ENCODE peak calls at places on chromosomes 11 and 22, in four cellular contexts. L, R, M and B are unnamed samples.

GRCh38 chr22:26406118-26406517 is 22.9 kb upstream of the ASPHD2 start:
- DNase-seq in L (no peak), M (no peak), R (no peak), B (no peak)

GRCh38 chr11:125315088-125315740 is 150.7 kb downstream of the PKNOX2 start:
- DNase-seq in M (peak; percentile 66), L (no peak), R (no peak), B (no peak)

GRCh38 chr11:128424867-128425285 is 162.5 kb downstream of the ETS1 start:
- DNase-seq in M (peak; percentile 57), L (no peak), R (no peak), B (no peak)

GRCh38 chr11:111499483-111499882 is 12.7 kb downstream of the BTG4 start:
- DNase-seq in M (no peak), L (no peak), R (no peak), B (no peak)

GRCh38 chr11:13259374-13259773 is 18.2 kb upstream of the BMAL1 start:
- DNase-seq in R (no peak), M (no peak), L (no peak), B (no peak)

GRCh38 chr11:121533556-121534050 is 80.8 kb upstream of the SORL1-AS1 start:
- DNase-seq in M (no peak), L (no peak), R (no peak), B (no peak)

GRCh38 chr22:24200616-24201212 is 19.4 kb downstream of the SUSD2 start:
- DNase-seq in M (no peak), L (no peak), R (no peak), B (no peak)

GRCh38 chr11:19218216-19218615 is 16.4 kb upstream of the CSRP3 start:
- DNase-seq in L (no peak), M (no peak), R (no peak), B (no peak)

GRCh38 chr11:67583319-67584204 is at the start of gene GSTP1:
- DNase-seq in R (peak; percentile 87), M (peak; percentile 96), L (peak; percentile 92), B (peak; percentile 74)

GRCh38 chr11:89491141-89491690 is at the start of gene NOX4:
- DNase-seq in M (peak; percentile 39), R (no peak), L (peak; percentile 63), B (no peak)

GRCh38 chr22:48565901-48566501 is 1261.7 kb downstream of the BRD1 start:
- DNase-seq in R (no peak), M (no peak), L (no peak), B (no peak)

GRCh38 chr22:21014202-21015050 is 539 bp upstream of the P2RX6 start:
- DNase-seq in L (peak; percentile 94), M (peak; percentile 89), R (peak; percentile 94), B (peak; percentile 77)

GRCh38 chr22:17580461-17581031 is 17.2 kb downstream of the SLC25A18 start:
- DNase-seq in M (no peak), R (no peak), L (no peak), B (no peak)

GRCh38 chr11:20158597-20159257 is 1.5 kb downstream of the DBX1 start:
- DNase-seq in R (no peak), M (peak; percentile 42), L (peak; percentile 77), B (no peak)

GRCh38 chr11:1471736-1472135 is 14.8 kb downstream of the MOB2 start:
- DNase-seq in L (no peak), R (no peak), M (no peak), B (no peak)

GRCh38 chr11:114027941-114028340 is 31.6 kb upstream of the ZBTB16 start:
- DNase-seq in R (no peak), L (no peak), M (no peak), B (no peak)
- TF ChIP-seq CTCF in R (no peak), L (no peak), M (no peak), B (no peak)

GRCh38 chr22:37126383-37126782 is 16.9 kb upstream of the TMPRSS6 start:
- DNase-seq in R (no peak), L (no peak), M (no peak), B (no peak)

GRCh38 chr22:37128555-37129281 is 19.2 kb upstream of the TMPRSS6 start:
- DNase-seq in R (no peak), L (no peak), M (no peak), B (no peak)

GRCh38 chr22:37127350-37127878 is 17.9 kb upstream of the TMPRSS6 start:
- DNase-seq in M (no peak), L (no peak), R (no peak), B (no peak)

GRCh38 chr22:37130031-37130430 is 19.7 kb downstream of the IL2RB start:
- DNase-seq in M (no peak), L (no peak), R (no peak), B (no peak)

DNA sequence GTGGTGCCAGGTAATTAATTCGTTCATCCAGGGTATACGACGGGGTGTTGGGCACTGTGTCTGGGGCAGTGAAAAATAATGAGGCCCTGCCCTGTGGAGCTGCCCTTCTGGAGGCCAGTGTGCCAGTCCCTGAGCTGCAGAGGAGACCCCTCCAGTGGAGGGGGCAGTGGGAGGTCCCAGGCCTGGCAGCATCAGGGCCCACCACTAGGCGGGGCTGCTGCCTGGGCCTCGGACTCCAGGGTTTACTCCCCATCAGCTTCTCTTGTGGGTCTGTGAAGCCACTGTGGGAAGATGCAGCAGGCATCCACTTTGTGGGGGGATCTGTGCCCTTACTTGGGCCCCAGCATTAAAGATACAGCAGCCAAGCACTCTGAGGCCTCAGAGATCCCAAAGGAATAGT is 17.4 kb upstream of the TMPRSS6 start:
- DNase-seq in M (no peak), L (no peak), R (no peak), B (no peak)
- TF ChIP-seq CTCF in M (no peak), L (peak; percentile 45), R (no peak), B (no peak)

GRCh38 chr11:76512851-76513653 is 68.2 kb downstream of the EMSY start:
- DNase-seq in M (no peak), L (no peak), R (no peak), B (no peak)
- TF ChIP-seq CTCF in M (no peak), L (peak; percentile 72), R (no peak), B (peak; percentile 13)

DNA sequence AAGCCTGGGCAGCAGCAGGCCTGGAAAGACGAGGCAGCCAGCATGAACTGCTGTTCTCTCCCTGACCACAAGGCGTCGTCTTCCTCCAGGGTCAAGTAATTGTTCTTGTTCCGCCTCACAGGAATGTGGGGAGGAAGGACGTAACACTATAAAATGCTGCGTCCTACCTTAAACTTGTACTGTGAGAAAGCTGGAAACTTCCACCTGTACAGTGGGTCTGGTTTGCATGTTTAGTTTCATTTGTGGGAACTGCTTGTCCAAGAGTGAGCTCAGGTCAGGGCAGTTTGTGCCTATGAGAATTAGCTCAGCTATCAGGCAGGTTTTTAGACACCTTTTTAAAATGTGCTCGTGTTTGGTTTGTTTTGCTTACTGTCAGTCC is 55.2 kb downstream of the PANX1 start:
- DNase-seq in R (no peak), L (peak; percentile 69), M (peak; percentile 39), B (peak; percentile 51)
- TF ChIP-seq CTCF in R (peak; percentile 78), L (peak; percentile 86), M (peak; percentile 59), B (peak; percentile 86)

GRCh38 chr22:29315286-29316195 is at the start of gene RASL10A:
- DNase-seq in L (no peak), M (no peak), R (no peak), B (no peak)
- TF ChIP-seq CTCF in L (no peak), M (no peak), R (no peak), B (no peak)

GRCh38 chr11:105206633-105207032 is 67.1 kb upstream of the CARD18 start:
- DNase-seq in L (no peak), M (no peak), R (no peak), B (no peak)
- TF ChIP-seq CTCF in L (no peak), M (no peak), R (no peak), B (no peak)

GRCh38 chr11:108734956-108735559 is 70.2 kb downstream of the DDX10 start:
- DNase-seq in L (no peak), R (no peak), M (no peak), B (no peak)
- TF ChIP-seq CTCF in L (peak; percentile 69), R (peak; percentile 77), M (no peak), B (peak; percentile 69)

GRCh38 chr22:49820984-49821383 is 6.7 kb downstream of the BRD1 start:
- DNase-seq in L (no peak), M (no peak), R (no peak), B (no peak)
- TF ChIP-seq CTCF in L (no peak), M (no peak), R (no peak), B (no peak)